ENCODE peak calls at places on chromosomes 13 and 19, in five cellular contexts. O is pancreas, N is Peyer's patch, P is glutamatergic neuron, J is endothelial cell of umbilical vein. R is an unnamed sample.
A peak's percentile ranks its signal among the peaks of the same experiment; 100 is the strongest.

GRCh38 chr13:41763772-41764171 is 197.1 kb downstream of the VWA8 start:
- DNase-seq in O (peak; percentile 49), N (no peak), P (no peak), J (no peak), R (no peak)

GRCh38 chr13:84654654-84655244 is 772.5 kb upstream of the SLITRK1 start:
- DNase-seq in O (no peak), N (no peak), P (no peak), J (no peak), R (no peak)

GRCh38 chr13:30963794-30964193 is 31.3 kb downstream of the TEX26 start:
- DNase-seq in O (peak; percentile 7), N (no peak), P (no peak), J (no peak), R (no peak)

GRCh38 chr13:67372868-67373464 is 142.8 kb upstream of the PCDH9 start:
- DNase-seq in O (no peak), N (no peak), P (no peak), J (no peak), R (no peak)

GRCh38 chr19:35490364-35490763 is at the start of gene KRTDAP:
- DNase-seq in O (no peak), N (no peak), P (no peak), J (no peak), R (no peak)

GRCh38 chr19:51807111-51807701 is 12.2 kb downstream of the FPR3 start:
- DNase-seq in O (no peak), N (no peak), P (no peak), J (no peak), R (no peak)

GRCh38 chr13:40665754-40666057 is 735 bp downstream of the FOXO1 start:
- DNase-seq in O (no peak), N (no peak), P (peak; percentile 32), J (no peak), R (no peak)

GRCh38 chr19:20840371-20840770 is 64.3 kb downstream of the ZNF66 start:
- DNase-seq in O (no peak), N (no peak), P (no peak), J (no peak), R (no peak)

GRCh38 chr19:772730-773436 is 22.0 kb downstream of the MISP start:
- DNase-seq in O (no peak), N (no peak), P (no peak), J (no peak), R (no peak)

GRCh38 chr19:54507824-54508223 is 5.2 kb downstream of the LAIR2 start:
- DNase-seq in O (no peak), N (no peak), P (no peak), J (no peak), R (no peak)

GRCh38 chr13:33230178-33230881 is 55.2 kb downstream of the STARD13 start:
- DNase-seq in O (no peak), N (no peak), P (no peak), J (peak; percentile 47), R (no peak)

GRCh38 chr19:4347521-4347920 is 4.2 kb downstream of the MPND start:
- DNase-seq in O (no peak), N (no peak), P (no peak), J (no peak), R (no peak)

GRCh38 chr13:66162470-66162869 is 1067.7 kb downstream of the PCDH9 start:
- DNase-seq in O (no peak), N (no peak), P (no peak), J (no peak), R (no peak)

GRCh38 chr13:99374994-99375805 is 68.0 kb upstream of the GPR183 start:
- DNase-seq in O (no peak), N (no peak), P (no peak), J (no peak), R (no peak)

GRCh38 chr13:94673841-94674240 is 38.5 kb downstream of the SOX21 start:
- DNase-seq in O (no peak), N (no peak), P (no peak), J (no peak), R (no peak)

GRCh38 chr13:91482427-91482826 is 84.0 kb downstream of the GPC5 start:
- DNase-seq in O (no peak), N (no peak), P (no peak), J (no peak), R (no peak)

GRCh38 chr13:36910545-36910944 is 9.5 kb downstream of the SMAD9 start:
- DNase-seq in O (no peak), N (no peak), P (no peak), J (no peak), R (no peak)

GRCh38 chr19:57025491-57025890 is 94.3 kb upstream of the USP29 start:
- DNase-seq in O (no peak), N (no peak), P (no peak), J (no peak), R (no peak)

GRCh38 chr19:21084343-21084742 is 2.3 kb downstream of the ZNF714 start:
- DNase-seq in O (no peak), N (no peak), P (no peak), J (no peak), R (no peak)

GRCh38 chr19:17718467-17718987 is 753 bp upstream of the MAP1S start:
- DNase-seq in O (no peak), N (no peak), P (no peak), J (no peak), R (no peak)

GRCh38 chr19:17720487-17720839 is 1.2 kb downstream of the MAP1S start:
- DNase-seq in O (no peak), N (no peak), P (no peak), J (peak; percentile 44), R (no peak)

GRCh38 chr19:17718988-17719711 is at the start of gene MAP1S:
- DNase-seq in O (peak; percentile 27), N (peak; percentile 73), P (peak; percentile 91), J (peak; percentile 46), R (no peak)

GRCh38 chr19:17719730-17720486 is 628 bp downstream of the MAP1S start:
- DNase-seq in O (peak; percentile 64), N (peak; percentile 69), P (peak; percentile 36), J (no peak), R (no peak)

DNA sequence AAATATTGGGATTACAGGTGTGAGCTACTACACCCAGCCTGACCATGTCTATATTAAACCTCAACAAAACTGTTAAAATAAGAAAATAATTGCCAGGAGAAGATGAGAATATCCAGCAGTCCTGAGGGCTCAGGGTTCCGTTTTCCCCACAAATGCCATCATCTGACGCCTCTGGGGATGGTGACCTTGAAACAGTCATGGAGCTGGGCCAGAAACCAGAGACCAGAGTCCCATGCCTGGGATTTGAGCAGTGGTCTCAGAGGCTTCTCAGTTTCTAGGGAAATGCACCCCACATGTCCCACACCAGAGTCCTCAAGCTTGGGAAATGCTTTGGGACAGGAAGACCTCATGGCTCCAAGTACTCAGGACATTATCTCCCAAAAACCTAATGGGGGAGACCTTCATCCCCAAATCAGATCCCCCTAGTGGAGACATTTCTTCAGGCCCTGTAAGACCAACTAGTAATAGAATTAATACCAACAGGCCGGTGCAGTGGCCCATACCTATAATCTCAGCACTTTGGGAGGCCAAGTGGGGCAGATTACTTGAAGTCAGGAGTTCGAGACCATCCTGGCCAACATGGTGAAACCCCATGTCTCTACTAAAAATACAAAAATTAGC is 2.9 kb upstream of the MAP1S start:
- DNase-seq in O (no peak), N (no peak), P (no peak), J (no peak), R (no peak)
- TF ChIP-seq CTCF in O (no peak), N (no peak), P (peak; percentile 24), J (peak; percentile 7), R (no peak)

DNA sequence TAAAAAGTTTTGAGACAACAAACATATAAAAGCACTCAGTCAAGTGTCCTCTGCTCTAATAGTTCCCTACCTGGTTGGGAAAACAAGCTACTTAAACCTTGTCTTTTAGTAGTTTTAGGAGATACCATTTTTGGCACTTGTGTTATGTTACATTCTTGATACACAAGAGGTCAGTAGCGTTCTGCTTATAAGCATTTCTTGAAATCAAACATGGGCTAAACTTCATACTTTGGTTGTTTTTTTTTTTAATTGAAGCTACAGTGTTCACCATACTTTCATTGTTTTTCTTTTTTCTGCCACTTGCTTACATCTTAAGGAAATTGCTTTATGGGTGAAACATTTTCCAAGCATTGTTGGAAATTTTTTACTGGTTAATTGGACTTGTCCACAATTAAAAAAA is 12.9 kb downstream of the NHLRC3 start:
- DNase-seq in O (no peak), N (no peak), P (no peak), J (peak; percentile 57), R (no peak)
- TF ChIP-seq CTCF in O (no peak), N (peak; percentile 26), P (peak; percentile 20), J (peak; percentile 18), R (no peak)

GRCh38 chr19:55606471-55606787 is 982 bp downstream of the ZNF865 start:
- DNase-seq in O (no peak), N (no peak), P (no peak), J (no peak), R (no peak)
- TF ChIP-seq CTCF in O (no peak), N (no peak), P (no peak), J (no peak), R (no peak)

DNA sequence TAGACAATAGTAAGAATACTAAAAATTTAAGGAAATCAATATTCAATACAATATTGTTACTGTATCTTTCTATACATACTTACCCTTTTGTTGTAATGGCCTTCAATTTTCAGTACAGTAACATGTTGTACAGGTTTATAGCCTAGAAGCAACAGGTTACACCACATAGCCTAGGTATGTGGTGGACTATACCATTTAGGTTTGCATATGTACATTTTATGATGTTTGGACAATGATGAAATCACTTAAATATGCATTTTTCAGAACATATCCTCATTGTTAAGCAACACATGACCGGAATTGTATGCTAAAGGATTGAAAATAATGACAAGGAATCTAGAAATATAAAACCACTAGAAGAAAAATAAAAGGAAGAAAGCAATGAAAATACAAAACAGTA is 611.4 kb downstream of the DACH1 start:
- DNase-seq in O (no peak), N (no peak), P (no peak), J (no peak), R (no peak)
- TF ChIP-seq CTCF in O (no peak), N (no peak), P (no peak), J (no peak), R (no peak)

GRCh38 chr19:3175761-3176714 is 2.5 kb upstream of the S1PR4 start:
- DNase-seq in O (no peak), N (peak; percentile 61), P (no peak), J (no peak), R (no peak)
- TF ChIP-seq CTCF in O (no peak), N (no peak), P (no peak), J (no peak), R (no peak)

GRCh38 chr13:51047434-51048165 is 63.5 kb downstream of the C13orf42 start:
- DNase-seq in O (no peak), N (no peak), P (no peak), J (no peak), R (no peak)

GRCh38 chr13:51041126-51041525 is 69.9 kb downstream of the C13orf42 start:
- DNase-seq in O (no peak), N (no peak), P (no peak), J (no peak), R (no peak)

GRCh38 chr13:51045450-51045849 is 65.6 kb downstream of the C13orf42 start:
- DNase-seq in O (no peak), N (no peak), P (no peak), J (no peak), R (no peak)

GRCh38 chr13:51041710-51042109 is 69.4 kb downstream of the C13orf42 start:
- DNase-seq in O (no peak), N (no peak), P (no peak), J (no peak), R (no peak)

GRCh38 chr13:51044023-51044665 is 66.9 kb downstream of the C13orf42 start:
- DNase-seq in O (no peak), N (no peak), P (no peak), J (no peak), R (no peak)
- TF ChIP-seq CTCF in O (no peak), N (no peak), P (no peak), J (no peak), R (no peak)